ENCODE peak calls at places on chromosomes 2 and 18, in nine cellular contexts. B, Q, E, U, L, O, T, Z and R are unnamed samples.

GRCh38 chr2:11719230-11719977 is 27.0 kb upstream of the LPIN1 start:
- DNase-seq in Z (no peak), U (no peak), T (no peak), B (no peak), Q (no peak), O (no peak), L (no peak), E (no peak), R (no peak)

GRCh38 chr2:63121055-63121834 is 70.6 kb downstream of the OTX1 start:
- DNase-seq in B (no peak), E (no peak), Q (no peak), T (no peak), U (peak; percentile 8), Z (no peak), L (no peak), O (no peak), R (no peak)

GRCh38 chr2:25991965-25992364 is 9.7 kb upstream of the KIF3C start:
- DNase-seq in U (no peak), Q (no peak), Z (no peak), E (no peak), B (no peak), O (no peak), T (no peak), L (no peak), R (no peak)

GRCh38 chr2:144510206-144510991 is 9.5 kb downstream of the ZEB2 start:
- DNase-seq in E (no peak), U (peak; percentile 73), Q (peak; percentile 92), O (no peak), B (no peak), T (peak; percentile 30), L (no peak), Z (no peak), R (no peak)

GRCh38 chr2:178195390-178196166 is 1.3 kb downstream of the OSBPL6 start:
- DNase-seq in T (no peak), U (no peak), L (no peak), Q (no peak), E (no peak), B (no peak), O (no peak), Z (no peak), R (no peak)

GRCh38 chr2:96953611-96954489 is 32.5 kb downstream of the FAM178B start:
- DNase-seq in Z (no peak), L (no peak), Q (no peak), U (no peak), T (no peak), B (no peak), E (no peak), O (peak; percentile 50), R (peak; percentile 71)

GRCh38 chr2:118509319-118510016 is 338.0 kb downstream of the EN1 start:
- DNase-seq in U (no peak), Q (no peak), B (no peak), T (no peak), O (no peak), E (no peak), L (no peak), Z (no peak), R (no peak)

GRCh38 chr2:220279372-220279771 is 651.9 kb downstream of the SLC4A3 start:
- DNase-seq in Q (peak; percentile 94), E (no peak), U (no peak), B (no peak), L (no peak), T (no peak), Z (no peak), O (no peak), R (no peak)

GRCh38 chr2:54588244-54588899 is 132.2 kb downstream of the SPTBN1 start:
- DNase-seq in B (no peak), Z (no peak), E (no peak), Q (peak; percentile 15), U (no peak), O (no peak), T (no peak), L (no peak), R (peak; percentile 39)

GRCh38 chr2:56185101-56185581 is 1.4 kb downstream of the CCDC85A start:
- DNase-seq in U (peak; percentile 68), E (no peak), B (peak; percentile 26), Q (peak; percentile 43), L (peak; percentile 70), O (no peak), Z (no peak), T (no peak), R (peak; percentile 67)

GRCh38 chr18:79309572-79310278 is 86.0 kb upstream of the NFATC1 start:
- DNase-seq in L (no peak), T (no peak), Q (no peak), U (no peak), Z (no peak), B (no peak), E (no peak), O (no peak), R (no peak)

GRCh38 chr2:71479261-71479660 is 25.9 kb downstream of the DYSF start:
- DNase-seq in U (no peak), L (no peak), E (no peak), Q (no peak), O (no peak), Z (no peak), T (no peak), B (no peak), R (no peak)

GRCh38 chr2:210502997-210503621 is 26.6 kb upstream of the LANCL1 start:
- DNase-seq in T (peak; percentile 27), O (peak; percentile 46), U (peak; percentile 28), E (peak; percentile 57), B (no peak), L (peak; percentile 70), Q (peak; percentile 68), Z (peak; percentile 50), R (peak; percentile 68)

GRCh38 chr2:234292205-234292954 is 204.5 kb downstream of the ARL4C start:
- DNase-seq in L (no peak), Q (no peak), B (no peak), O (peak; percentile 88), E (no peak), U (no peak), Z (no peak), T (peak; percentile 69), R (peak; percentile 32)

GRCh38 chr2:31132786-31133185 is 5.5 kb downstream of the GALNT14 start:
- DNase-seq in T (no peak), Q (no peak), O (no peak), E (no peak), U (no peak), L (no peak), Z (no peak), B (no peak), R (no peak)

GRCh38 chr2:121253674-121254240 is 31.2 kb downstream of the TFCP2L1 start:
- DNase-seq in T (no peak), L (peak; percentile 21), O (no peak), U (no peak), E (no peak), Q (no peak), Z (no peak), B (no peak), R (no peak)

GRCh38 chr2:121532894-121533293 is 2.2 kb downstream of the RNU4ATAC start:
- DNase-seq in B (no peak), U (peak; percentile 28), Q (peak; percentile 10), T (no peak), E (peak; percentile 17), O (no peak), L (no peak), Z (no peak), R (peak; percentile 82)

GRCh38 chr2:241161646-241162281 is 11.5 kb downstream of the PPP1R7 start:
- DNase-seq in B (peak; percentile 86), U (no peak), E (no peak), O (no peak), Z (no peak), L (no peak), T (no peak), Q (peak; percentile 79), R (no peak)

GRCh38 chr2:101823849-101824248 is 126.3 kb downstream of the MAP4K4 start:
- DNase-seq in E (no peak), L (no peak), B (no peak), Z (no peak), O (no peak), Q (peak; percentile 86), T (no peak), U (no peak), R (no peak)

GRCh38 chr2:229118336-229118735 is 152.8 kb downstream of the PID1 start:
- DNase-seq in T (no peak), E (no peak), L (no peak), O (no peak), Q (peak; percentile 44), B (no peak), U (no peak), Z (no peak), R (no peak)

GRCh38 chr2:110867078-110867477 is 134.7 kb downstream of the ACOXL start:
- DNase-seq in Q (no peak), B (no peak), Z (no peak), E (no peak), U (peak; percentile 21), T (no peak), O (no peak), L (no peak), R (no peak)

GRCh38 chr2:17718689-17719088 is 34.9 kb downstream of the SMC6 start:
- DNase-seq in U (no peak), Z (no peak), T (no peak), E (no peak), Q (no peak), O (no peak), B (no peak), L (no peak), R (no peak)

GRCh38 chr2:44155577-44156446 is 12.9 kb upstream of the PPM1B start:
- DNase-seq in L (no peak), Z (no peak), E (no peak), T (no peak), U (no peak), B (no peak), O (no peak), Q (peak; percentile 34), R (no peak)

GRCh38 chr18:48216639-48217280 is 192.4 kb downstream of the ZBTB7C start:
- DNase-seq in E (no peak), L (no peak), O (peak; percentile 4), T (no peak), B (peak; percentile 35), U (no peak), Q (no peak), Z (no peak), R (peak; percentile 99)

GRCh38 chr2:188971316-188971930 is 2.8 kb upstream of the COL3A1 start:
- DNase-seq in Q (no peak), Z (no peak), L (no peak), B (no peak), O (no peak), U (no peak), E (no peak), T (no peak), R (no peak)

GRCh38 chr2:223725986-223726970 is 111.1 kb downstream of the AP1S3 start:
- DNase-seq in Z (no peak), U (peak; percentile 15), B (no peak), L (no peak), Q (peak; percentile 3), E (no peak), T (no peak), O (no peak), R (peak; percentile 51)

GRCh38 chr2:136394136-136395060 is 276.4 kb upstream of the CXCR4 start:
- DNase-seq in E (no peak), Q (no peak), O (no peak), T (no peak), L (no peak), B (no peak), Z (no peak), U (no peak), R (no peak)

GRCh38 chr2:215870088-215870490 is 143.3 kb downstream of the MREG start:
- DNase-seq in E (no peak), O (no peak), T (no peak), Q (peak; percentile 31), Z (no peak), U (no peak), L (no peak), B (no peak), R (no peak)

GRCh38 chr2:21270658-21271057 is 146.9 kb downstream of the TDRD15 start:
- DNase-seq in B (no peak), Z (no peak), L (no peak), T (no peak), E (no peak), Q (no peak), O (no peak), U (no peak), R (no peak)

GRCh38 chr2:33291278-33292013 is 185.0 kb upstream of the RASGRP3 start:
- DNase-seq in T (no peak), B (peak; percentile 85), U (no peak), E (no peak), L (no peak), O (no peak), Z (no peak), Q (peak; percentile 56), R (peak; percentile 77)

GRCh38 chr2:25168256-25169072 is at the start of gene POMC:
- DNase-seq in Q (peak; percentile 6), E (peak; percentile 60), O (peak; percentile 44), U (peak; percentile 86), Z (peak; percentile 29), B (no peak), T (peak; percentile 26), L (peak; percentile 73), R (peak; percentile 64)